ENCODE peak calls at places on chromosomes 16 and 17, in four cellular contexts. S is fibroblast of lung, V is HTR-8/SVneo, N is foreskin keratinocyte. J is an unnamed sample.

GRCh38 chr17:82913304-82914043 is 73.7 kb upstream of the ZNF750 start:
- DNase-seq in S (no peak), V (no peak), N (no peak), J (no peak)

GRCh38 chr16:31273187-31273586 is 13.4 kb downstream of the ITGAM start:
- DNase-seq in N (no peak), V (no peak), S (no peak), J (no peak)

GRCh38 chr16:8903004-8903403 is 20.9 kb downstream of the LITAFD start:
- DNase-seq in N (no peak), V (no peak), S (no peak), J (no peak)

GRCh38 chr17:68499587-68499986 is 12.6 kb upstream of the PRKAR1A start:
- DNase-seq in S (no peak), N (no peak), V (no peak), J (no peak)

GRCh38 chr17:43438626-43439529 is 40.1 kb downstream of the ARL4D start:
- DNase-seq in V (no peak), S (peak), N (no peak), J (no peak)

GRCh38 chr16:78416400-78416799 is 316.9 kb downstream of the WWOX start:
- DNase-seq in S (no peak), V (no peak), N (no peak), J (no peak)

GRCh38 chr17:81906476-81907218 is 4.6 kb downstream of the PCYT2 start:
- DNase-seq in N (no peak), S (no peak), V (no peak), J (no peak)

GRCh38 chr17:82415336-82415735 is 2.8 kb upstream of the HEXD start:
- DNase-seq in N (no peak), V (no peak), S (no peak), J (no peak)

GRCh38 chr17:16428098-16428882 is 12.9 kb downstream of the TRPV2 start:
- DNase-seq in V (peak), N (no peak), S (peak), J (peak)

GRCh38 chr17:2076461-2076984 is 21.6 kb downstream of the HIC1 start:
- DNase-seq in S (peak), N (no peak), V (no peak), J (no peak)

GRCh38 chr17:17172990-17173389 is 33.1 kb downstream of the PLD6 start:
- DNase-seq in S (no peak), N (no peak), V (no peak), J (no peak)

GRCh38 chr17:1153795-1154546 is 25.8 kb downstream of the ABR start:
- DNase-seq in N (no peak), S (peak), V (no peak), J (peak)

GRCh38 chr16:53068423-53068833 is 13.6 kb downstream of the CHD9 start:
- DNase-seq in V (no peak), S (no peak), N (no peak), J (no peak)

GRCh38 chr17:82645516-82645915 is 2.7 kb downstream of the WDR45B start:
- DNase-seq in S (no peak), V (no peak), N (no peak), J (no peak)

GRCh38 chr17:6098466-6099180 is 28.4 kb downstream of the WSCD1 start:
- DNase-seq in N (no peak), S (no peak), V (no peak), J (no peak)

GRCh38 chr17:83084621-83085056 is 5.2 kb downstream of the METRNL start:
- DNase-seq in V (no peak), N (no peak), S (no peak), J (no peak)

GRCh38 chr16:89562027-89562599 is 1.6 kb downstream of the RPL13 start:
- DNase-seq in N (no peak), V (no peak), S (no peak), J (no peak)

GRCh38 chr16:1640261-1640956 is 28.2 kb downstream of the CRAMP1 start:
- DNase-seq in V (no peak), N (no peak), S (no peak), J (no peak)

GRCh38 chr17:63029520-63029919 is 63.5 kb downstream of the TANC2 start:
- DNase-seq in N (peak), V (peak), S (peak), J (peak)

GRCh38 chr17:43427362-43428043 is 28.7 kb downstream of the ARL4D start:
- DNase-seq in N (no peak), S (no peak), V (no peak), J (no peak)

GRCh38 chr16:88373211-88373610 is 9.5 kb upstream of the ZNF469 start:
- DNase-seq in V (no peak), S (no peak), N (no peak), J (no peak)

GRCh38 chr17:51454456-51454978 is 194.2 kb downstream of the UTP18 start:
- DNase-seq in V (no peak), N (no peak), S (no peak), J (no peak)

GRCh38 chr16:26752166-26752565 is 314.6 kb upstream of the C16orf82 start:
- DNase-seq in N (no peak), S (no peak), V (no peak), J (no peak)

GRCh38 chr16:78563905-78564304 is 464.5 kb downstream of the WWOX start:
- DNase-seq in V (no peak), N (peak), S (peak), J (no peak)

GRCh38 chr17:9244066-9245052 is 223.0 kb downstream of the NTN1 start:
- DNase-seq in S (peak), N (no peak), V (no peak), J (peak)

GRCh38 chr17:13228225-13228624 is 210.4 kb upstream of the ELAC2 start:
- DNase-seq in S (no peak), N (no peak), V (no peak), J (no peak)

GRCh38 chr16:27313422-27314160 is at the start of gene IL4R:
- DNase-seq in V (peak), N (no peak), S (peak), J (peak)

GRCh38 chr16:69181-69580 is 3.2 kb downstream of the RHBDF1 start:
- DNase-seq in V (no peak), N (no peak), S (no peak), J (no peak)

GRCh38 chr17:54864636-54865420 is 35.8 kb upstream of the TOM1L1 start:
- DNase-seq in N (no peak), V (no peak), S (no peak), J (no peak)

GRCh38 chr17:48546187-48546923 is 1.4 kb upstream of the HOXB2 start:
- DNase-seq in N (no peak), V (no peak), S (peak), J (no peak)

GRCh38 chr16:85539084-85539483 is 74.0 kb upstream of the GSE1 start:
- DNase-seq in V (no peak), N (no peak), S (no peak), J (no peak)

GRCh38 chr17:53127331-53127730 is 695.4 kb upstream of the KIF2B start:
- DNase-seq in N (no peak), S (no peak), V (no peak), J (no peak)